ENCODE peak calls at places on chromosomes 3 and 15, in five cellular contexts. B is K562, H is A549, R is ovary, X is tibial nerve. C is an unnamed sample.

GRCh38 chr3:52346623-52347530 is 30.8 kb downstream of the DNAH1 start:
- DNase-seq in B (no peak), H (no peak), R (no peak), X (no peak), C (no peak)

GRCh38 chr3:52022323-52023100 is 26.8 kb upstream of the RPL29 start:
- DNase-seq in B (no peak), H (no peak), R (no peak), X (no peak), C (no peak)

GRCh38 chr3:24305795-24306467 is 188.7 kb downstream of the THRB start:
- DNase-seq in B (peak; percentile 42), H (no peak), R (no peak), X (no peak), C (no peak)

GRCh38 chr15:81752149-81752942 is 293.5 kb downstream of the MEX3B start:
- DNase-seq in B (no peak), H (no peak), R (no peak), X (peak; percentile 30), C (peak; percentile 76)

GRCh38 chr3:57006949-57007419 is 53.5 kb upstream of the SPATA12 start:
- DNase-seq in B (peak; percentile 40), H (no peak), R (no peak), X (no peak), C (peak; percentile 77)

GRCh38 chr15:53072077-53072476 is 281.9 kb upstream of the ONECUT1 start:
- DNase-seq in B (no peak), H (peak; percentile 88), R (no peak), X (no peak), C (no peak)

GRCh38 chr3:184144505-184144904 is 9.3 kb downstream of the EIF2B5 start:
- DNase-seq in B (no peak), H (no peak), R (no peak), X (no peak), C (no peak)

GRCh38 chr3:122533480-122533879 is 18.7 kb upstream of the KPNA1 start:
- DNase-seq in B (no peak), H (no peak), R (no peak), X (no peak), C (no peak)

GRCh38 chr15:80288131-80288530 is 36.1 kb upstream of the CTXND1 start:
- DNase-seq in B (no peak), H (no peak), R (no peak), X (no peak), C (no peak)

GRCh38 chr15:74369756-74370155 is 2.3 kb upstream of the CYP11A1 start:
- DNase-seq in B (no peak), H (no peak), R (no peak), X (no peak), C (peak; percentile 28)

GRCh38 chr3:133248389-133248788 is 151.5 kb upstream of the BFSP2 start:
- DNase-seq in B (no peak), H (no peak), R (no peak), X (no peak), C (no peak)

GRCh38 chr3:12303998-12304397 is 15.1 kb downstream of the PPARG start:
- DNase-seq in B (no peak), H (peak; percentile 55), R (no peak), X (no peak), C (no peak)

GRCh38 chr3:50204052-50204803 is 843 bp upstream of the SLC38A3 start:
- DNase-seq in B (no peak), H (no peak), R (no peak), X (no peak), C (no peak)

GRCh38 chr3:21533047-21533446 is 218.0 kb downstream of the ZNF385D start:
- DNase-seq in B (no peak), H (no peak), R (no peak), X (no peak), C (no peak)

DNA sequence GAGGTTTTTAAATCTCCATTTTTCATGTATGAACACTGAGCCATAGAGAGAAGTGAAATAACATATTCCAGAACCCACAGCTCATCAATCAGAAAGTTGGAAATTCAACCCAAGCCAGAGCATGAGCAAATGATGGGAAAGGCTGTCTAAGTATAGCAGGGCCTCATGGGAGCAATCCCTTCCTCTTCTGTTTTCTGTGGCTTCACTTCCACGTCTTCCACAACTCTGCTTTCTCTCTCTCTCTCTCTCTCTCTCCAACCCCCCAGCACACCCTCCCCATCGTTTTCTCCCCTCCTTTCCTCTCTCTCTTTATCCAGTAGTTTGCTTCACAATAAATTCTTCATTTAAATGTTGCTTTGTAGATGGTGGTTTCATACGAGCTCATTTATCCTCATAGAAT is 14.7 kb upstream of the IL1RAP start:
- DNase-seq in B (no peak), H (no peak), R (no peak), X (no peak), C (no peak)
- TF ChIP-seq EP300 in B (no peak), H (no peak), R (no peak), X (no peak), C (no peak)

DNA sequence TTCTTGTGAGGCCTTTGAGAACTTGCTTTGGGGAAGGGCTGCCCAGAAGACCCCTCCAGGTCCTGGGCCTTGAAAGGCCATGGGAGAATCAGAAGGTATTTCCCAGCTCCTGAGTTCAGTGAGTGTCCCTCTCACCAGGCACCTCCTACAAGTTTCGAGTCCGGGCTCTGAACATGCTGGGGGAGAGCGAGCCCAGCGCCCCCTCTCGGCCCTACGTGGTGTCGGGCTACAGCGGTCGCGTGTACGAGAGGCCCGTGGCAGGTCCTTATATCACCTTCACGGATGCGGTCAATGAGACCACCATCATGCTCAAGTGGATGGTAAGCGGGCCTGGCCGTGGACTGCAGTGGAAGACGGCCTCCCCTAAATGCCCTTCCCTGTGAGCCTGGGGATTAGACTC is 68.3 kb downstream of the BOC start:
- DNase-seq in B (peak; percentile 53), H (peak; percentile 14), R (no peak), X (no peak), C (no peak)
- TF ChIP-seq CTCF in B (peak; percentile 51), H (no peak), R (no peak), X (no peak), C (no peak)

GRCh38 chr15:39719109-39719508 is 63.5 kb downstream of the FSIP1 start:
- DNase-seq in B (no peak), H (no peak), R (no peak), X (no peak), C (no peak)
- TF ChIP-seq EP300 in B (no peak), H (no peak), R (no peak), X (no peak), C (no peak)

DNA sequence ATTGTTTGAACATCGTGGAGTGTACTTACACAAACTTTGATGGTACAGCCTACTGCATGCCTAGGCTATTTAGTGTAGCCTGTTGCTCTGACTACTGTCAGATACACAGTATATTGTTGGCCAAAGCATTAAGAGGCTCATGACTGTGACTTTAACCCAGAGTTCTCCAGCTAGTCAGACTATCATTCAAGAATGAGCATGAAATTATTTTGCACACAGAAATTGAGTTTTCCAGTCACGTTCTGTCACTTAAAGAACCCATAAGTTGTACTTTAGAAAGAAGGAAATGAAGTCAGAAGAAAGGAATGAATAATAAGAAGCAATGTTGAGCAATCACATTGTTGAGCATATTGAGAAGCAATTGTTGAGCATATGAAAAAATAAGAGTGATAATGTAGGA is 37.6 kb upstream of the SLC22A13 start:
- DNase-seq in B (no peak), H (peak; percentile 24), R (no peak), X (no peak), C (no peak)
- TF ChIP-seq CTCF in B (no peak), H (no peak), R (no peak), X (no peak), C (no peak)

DNA sequence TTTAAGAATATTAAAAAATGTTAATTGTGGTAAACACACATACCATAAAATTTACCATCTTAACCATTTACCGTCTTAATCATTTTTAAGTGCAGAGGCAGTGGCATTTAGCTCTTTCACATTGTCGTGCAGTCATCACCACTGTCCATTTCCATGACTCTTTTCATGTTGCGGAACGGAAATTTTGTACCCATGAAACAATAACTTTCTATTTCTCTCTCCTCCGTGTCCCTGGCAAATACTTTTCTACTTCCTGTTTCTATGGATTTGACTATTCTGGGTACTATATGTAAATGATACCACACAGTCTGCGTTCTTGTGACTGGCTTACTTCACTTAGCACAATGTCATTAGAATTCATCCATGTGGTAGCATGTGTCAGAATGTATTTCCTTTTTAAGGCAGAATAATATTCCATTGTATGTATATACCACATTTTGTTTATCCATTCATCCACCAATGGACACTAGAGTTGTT is 27.9 kb downstream of the AKAP13 start:
- DNase-seq in B (no peak), H (no peak), R (no peak), X (no peak), C (no peak)
- TF ChIP-seq EP300 in B (no peak), H (no peak), R (no peak), X (no peak), C (no peak)

DNA sequence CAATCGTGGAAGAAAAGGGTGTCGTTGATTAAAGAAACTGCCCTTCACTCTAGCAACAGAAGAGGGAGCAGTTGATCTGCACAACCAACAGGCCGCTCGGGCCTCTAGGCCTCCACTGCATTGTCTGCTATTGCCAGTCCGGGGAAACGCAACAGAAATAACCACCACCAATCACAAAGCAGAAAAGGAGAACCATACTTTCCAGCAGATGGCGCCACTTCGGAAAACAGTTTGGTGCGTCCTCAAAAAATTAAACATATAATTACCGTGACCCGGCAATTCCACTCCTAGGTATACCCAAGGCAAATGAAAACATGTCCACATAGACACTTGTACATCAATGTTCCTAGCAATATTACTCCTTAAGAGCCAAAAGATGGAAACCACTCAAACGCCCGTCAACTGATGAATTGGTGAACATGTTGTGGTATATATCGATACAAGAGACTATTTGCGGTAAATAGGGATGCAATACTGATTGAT is 154.1 kb downstream of the TJP1 start:
- DNase-seq in B (peak; percentile 68), H (peak; percentile 97), R (peak; percentile 35), X (no peak), C (peak; percentile 76)
- TF ChIP-seq CTCF in B (peak; percentile 96), H (peak; percentile 100), R (no peak), X (peak; percentile 59), C (peak; percentile 70)

DNA sequence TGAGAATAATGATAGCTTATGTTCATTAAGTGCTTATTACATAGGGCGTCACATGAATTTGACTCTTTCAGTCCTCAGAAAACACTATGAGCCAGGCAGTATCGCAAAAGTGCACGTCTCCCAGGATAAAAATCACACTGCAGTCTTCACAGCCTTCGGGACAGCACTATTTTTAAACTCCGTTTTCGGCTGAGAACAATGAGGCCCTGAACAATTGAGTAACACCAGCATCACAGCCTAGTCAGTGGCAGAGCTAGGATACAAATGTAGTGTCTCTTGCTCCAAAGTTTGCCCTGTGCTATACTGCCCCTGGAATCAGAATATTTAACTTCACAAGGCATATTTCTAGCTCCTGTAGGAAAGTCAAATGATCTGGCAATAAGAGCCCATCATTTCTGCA is 852.1 kb upstream of the SEMA6D start:
- DNase-seq in B (no peak), H (no peak), R (no peak), X (no peak), C (no peak)
- TF ChIP-seq EP300 in B (no peak), H (no peak), R (no peak), X (no peak), C (no peak)

GRCh38 chr15:90558182-90558581 is 28.5 kb downstream of the CRTC3 start:
- DNase-seq in B (no peak), H (no peak), R (peak; percentile 49), X (no peak), C (peak; percentile 77)
- TF ChIP-seq CTCF in B (no peak), H (no peak), R (no peak), X (no peak), C (no peak)

GRCh38 chr3:152511904-152512303 is 243.2 kb downstream of the MBNL1 start:
- DNase-seq in B (no peak), H (no peak), R (no peak), X (no peak), C (no peak)
- TF ChIP-seq EP300 in B (no peak), H (no peak), R (no peak), X (no peak), C (no peak)

GRCh38 chr3:174002543-174002942 is 605.0 kb downstream of the NLGN1 start:
- DNase-seq in B (no peak), H (no peak), R (no peak), X (no peak), C (no peak)
- TF ChIP-seq CTCF in B (no peak), H (no peak), R (no peak), X (no peak), C (no peak)

C was measured in sigmoid colon.